ENCODE peak calls at places on chromosomes 13 and 19, in nine cellular contexts. One of them, this sample, is unnamed.

GRCh38 chr19:48121909-48122371 is 11.3 kb upstream of the PLA2G4C start:
- DNase-seq in H1: no peak
- DNase-seq in transverse colon: no peak
- DNase-seq in hepatocyte: no peak
- DNase-seq in OCI-LY7: no peak
- DNase-seq in CD8-positive, alpha-beta T cell: no peak
- DNase-seq in breast epithelium: peak; percentile 64
- DNase-seq in right lobe of liver: no peak
- DNase-seq in left ventricle myocardium inferior: no peak
- DNase-seq in this sample: peak; percentile 68

GRCh38 chr13:110626510-110626909 is 11.2 kb downstream of the NAXD start:
- DNase-seq in hepatocyte: no peak
- DNase-seq in breast epithelium: no peak
- DNase-seq in CD8-positive, alpha-beta T cell: no peak
- DNase-seq in OCI-LY7: no peak
- DNase-seq in left ventricle myocardium inferior: no peak
- DNase-seq in H1: no peak
- DNase-seq in transverse colon: no peak
- DNase-seq in right lobe of liver: no peak
- DNase-seq in this sample: no peak

GRCh38 chr13:29924482-29924884 is 74.1 kb upstream of the UBL3 start:
- DNase-seq in breast epithelium: no peak
- DNase-seq in left ventricle myocardium inferior: no peak
- DNase-seq in hepatocyte: peak; percentile 36
- DNase-seq in CD8-positive, alpha-beta T cell: no peak
- DNase-seq in OCI-LY7: no peak
- DNase-seq in transverse colon: no peak
- DNase-seq in H1: no peak
- DNase-seq in right lobe of liver: no peak
- DNase-seq in this sample: peak; percentile 81

GRCh38 chr13:49292742-49293498 is 45.2 kb downstream of the CDADC1 start:
- DNase-seq in breast epithelium: no peak
- DNase-seq in left ventricle myocardium inferior: no peak
- DNase-seq in hepatocyte: peak; percentile 74
- DNase-seq in OCI-LY7: no peak
- DNase-seq in transverse colon: no peak
- DNase-seq in right lobe of liver: peak; percentile 61
- DNase-seq in H1: no peak
- DNase-seq in CD8-positive, alpha-beta T cell: no peak
- DNase-seq in this sample: peak; percentile 96

GRCh38 chr13:100537951-100538462 is 50.6 kb downstream of the GGACT start:
- DNase-seq in transverse colon: no peak
- DNase-seq in right lobe of liver: peak; percentile 33
- DNase-seq in left ventricle myocardium inferior: no peak
- DNase-seq in H1: no peak
- DNase-seq in CD8-positive, alpha-beta T cell: no peak
- DNase-seq in OCI-LY7: no peak
- DNase-seq in hepatocyte: no peak
- DNase-seq in breast epithelium: no peak
- DNase-seq in this sample: no peak

GRCh38 chr13:50991624-50992610 is 82.3 kb downstream of the RNASEH2B start:
- DNase-seq in transverse colon: no peak
- DNase-seq in hepatocyte: no peak
- DNase-seq in breast epithelium: no peak
- DNase-seq in OCI-LY7: no peak
- DNase-seq in CD8-positive, alpha-beta T cell: no peak
- DNase-seq in H1: no peak
- DNase-seq in right lobe of liver: no peak
- DNase-seq in left ventricle myocardium inferior: no peak
- DNase-seq in this sample: no peak

GRCh38 chr19:52991484-52991883 is 22.2 kb upstream of the ERVV-1 start:
- DNase-seq in right lobe of liver: no peak
- DNase-seq in hepatocyte: no peak
- DNase-seq in breast epithelium: no peak
- DNase-seq in OCI-LY7: no peak
- DNase-seq in left ventricle myocardium inferior: no peak
- DNase-seq in H1: no peak
- DNase-seq in CD8-positive, alpha-beta T cell: no peak
- DNase-seq in transverse colon: no peak
- DNase-seq in this sample: no peak

GRCh38 chr19:8194528-8195275 is 14.5 kb upstream of the CERS4 start:
- DNase-seq in OCI-LY7: peak; percentile 84
- DNase-seq in right lobe of liver: no peak
- DNase-seq in left ventricle myocardium inferior: no peak
- DNase-seq in CD8-positive, alpha-beta T cell: peak; percentile 41
- DNase-seq in breast epithelium: no peak
- DNase-seq in H1: no peak
- DNase-seq in transverse colon: peak; percentile 50
- DNase-seq in hepatocyte: no peak
- DNase-seq in this sample: no peak

GRCh38 chr19:15621801-15622200 is 6.8 kb downstream of the CYP4F8 start:
- DNase-seq in left ventricle myocardium inferior: no peak
- DNase-seq in H1: no peak
- DNase-seq in right lobe of liver: no peak
- DNase-seq in hepatocyte: no peak
- DNase-seq in OCI-LY7: no peak
- DNase-seq in CD8-positive, alpha-beta T cell: no peak
- DNase-seq in transverse colon: no peak
- DNase-seq in breast epithelium: no peak
- DNase-seq in this sample: no peak

GRCh38 chr13:105972306-105972721 is 563.1 kb downstream of the EFNB2 start:
- DNase-seq in H1: no peak
- DNase-seq in CD8-positive, alpha-beta T cell: no peak
- DNase-seq in right lobe of liver: no peak
- DNase-seq in breast epithelium: no peak
- DNase-seq in transverse colon: peak; percentile 35
- DNase-seq in hepatocyte: peak; percentile 34
- DNase-seq in left ventricle myocardium inferior: no peak
- DNase-seq in OCI-LY7: no peak
- DNase-seq in this sample: no peak

GRCh38 chr13:31670831-31671617 is 68.3 kb upstream of the RXFP2 start:
- DNase-seq in left ventricle myocardium inferior: no peak
- DNase-seq in transverse colon: no peak
- DNase-seq in CD8-positive, alpha-beta T cell: no peak
- DNase-seq in breast epithelium: no peak
- DNase-seq in hepatocyte: no peak
- DNase-seq in OCI-LY7: no peak
- DNase-seq in H1: no peak
- DNase-seq in right lobe of liver: no peak
- DNase-seq in this sample: no peak

GRCh38 chr19:51681286-51681956 is 11.7 kb upstream of the SPACA6 start:
- DNase-seq in right lobe of liver: no peak
- DNase-seq in breast epithelium: no peak
- DNase-seq in CD8-positive, alpha-beta T cell: no peak
- DNase-seq in OCI-LY7: no peak
- DNase-seq in left ventricle myocardium inferior: no peak
- DNase-seq in H1: no peak
- DNase-seq in hepatocyte: no peak
- DNase-seq in transverse colon: no peak
- DNase-seq in this sample: no peak

GRCh38 chr13:71611292-71611691 is 255.7 kb downstream of the DACH1 start:
- DNase-seq in OCI-LY7: no peak
- DNase-seq in hepatocyte: no peak
- DNase-seq in left ventricle myocardium inferior: no peak
- DNase-seq in breast epithelium: no peak
- DNase-seq in transverse colon: no peak
- DNase-seq in right lobe of liver: no peak
- DNase-seq in H1: no peak
- DNase-seq in CD8-positive, alpha-beta T cell: no peak
- DNase-seq in this sample: no peak

GRCh38 chr19:10421981-10422461 is 1.7 kb downstream of the PDE4A start:
- DNase-seq in transverse colon: no peak
- DNase-seq in left ventricle myocardium inferior: no peak
- DNase-seq in right lobe of liver: no peak
- DNase-seq in breast epithelium: no peak
- DNase-seq in OCI-LY7: peak; percentile 62
- DNase-seq in CD8-positive, alpha-beta T cell: no peak
- DNase-seq in H1: no peak
- DNase-seq in hepatocyte: peak; percentile 2
- DNase-seq in this sample: no peak

DNA sequence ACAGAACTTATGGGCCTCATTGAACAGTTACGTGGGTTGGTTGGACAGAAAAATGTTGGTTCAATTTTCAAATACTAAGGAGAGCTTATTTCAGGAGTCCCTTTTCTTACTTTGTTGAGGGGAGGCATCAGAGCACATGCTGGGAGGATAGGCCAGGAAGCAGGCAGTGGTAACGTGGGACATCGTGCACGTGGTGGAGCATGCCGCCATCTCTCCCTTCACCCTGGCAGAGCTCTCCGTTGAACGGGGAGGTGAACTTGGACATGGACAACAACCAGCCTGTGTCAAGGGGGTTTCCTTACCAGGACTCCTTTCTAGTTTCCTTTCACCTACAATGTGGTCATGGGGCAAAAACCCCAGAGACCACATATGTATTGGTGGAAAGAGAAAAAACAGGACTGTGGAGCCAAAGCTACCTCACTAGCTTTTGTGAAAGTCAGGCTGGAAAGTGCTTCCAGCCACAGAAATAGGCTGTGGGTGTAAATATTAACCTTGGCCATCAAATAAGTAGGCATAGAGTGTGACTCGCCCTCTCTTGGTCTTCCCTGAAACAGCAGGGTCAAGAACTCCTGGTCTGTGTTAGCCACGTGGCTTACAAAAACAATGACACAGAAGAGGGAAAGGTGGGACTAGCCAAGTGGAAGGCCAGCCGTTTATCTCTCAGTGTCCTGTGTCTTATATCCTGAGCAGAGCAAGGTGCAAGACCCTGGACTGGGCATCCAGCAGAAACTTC is 14.4 kb downstream of the MICOS13 start:
- DNase-seq in left ventricle myocardium inferior: no peak
- DNase-seq in breast epithelium: no peak
- DNase-seq in OCI-LY7: no peak
- DNase-seq in hepatocyte: no peak
- DNase-seq in right lobe of liver: no peak
- DNase-seq in transverse colon: no peak
- DNase-seq in H1: no peak
- DNase-seq in CD8-positive, alpha-beta T cell: no peak
- DNase-seq in this sample: no peak
- TF ChIP-seq CTCF in left ventricle myocardium inferior: no peak
- TF ChIP-seq CTCF in breast epithelium: no peak
- TF ChIP-seq CTCF in OCI-LY7: peak; percentile 35
- TF ChIP-seq CTCF in hepatocyte: peak; percentile 5
- TF ChIP-seq CTCF in right lobe of liver: peak; percentile 51
- TF ChIP-seq CTCF in transverse colon: no peak
- TF ChIP-seq CTCF in H1: no peak
- TF ChIP-seq CTCF in CD8-positive, alpha-beta T cell: no peak
- TF ChIP-seq CTCF in this sample: no peak

GRCh38 chr13:102132896-102133295 is 269.0 kb downstream of the FGF14 start:
- DNase-seq in CD8-positive, alpha-beta T cell: no peak
- DNase-seq in H1: no peak
- DNase-seq in breast epithelium: no peak
- DNase-seq in transverse colon: no peak
- DNase-seq in OCI-LY7: no peak
- DNase-seq in left ventricle myocardium inferior: no peak
- DNase-seq in hepatocyte: no peak
- DNase-seq in right lobe of liver: no peak
- DNase-seq in this sample: no peak
- H3K9me3 ChIP-seq in CD8-positive, alpha-beta T cell: no peaks in the 10 kb centered on the region
- H3K9me3 ChIP-seq in H1: no peaks in the 10 kb centered on the region
- H3K9me3 ChIP-seq in breast epithelium: no peaks in the 10 kb centered on the region
- H3K9me3 ChIP-seq in transverse colon: no peaks in the 10 kb centered on the region
- H3K9me3 ChIP-seq in OCI-LY7: no peaks in the 10 kb centered on the region
- H3K9me3 ChIP-seq in left ventricle myocardium inferior: no peaks in the 10 kb centered on the region
- H3K9me3 ChIP-seq in hepatocyte: no peaks in the 10 kb centered on the region
- H3K9me3 ChIP-seq in right lobe of liver: no peaks in the 10 kb centered on the region
- H3K9me3 ChIP-seq in this sample: no peaks in the 10 kb centered on the region

GRCh38 chr19:35247526-35248309 is 1.1 kb upstream of the LSR start:
- DNase-seq in transverse colon: peak; percentile 94
- DNase-seq in right lobe of liver: peak; percentile 94
- DNase-seq in OCI-LY7: peak; percentile 92
- DNase-seq in breast epithelium: peak; percentile 82
- DNase-seq in hepatocyte: peak; percentile 94
- DNase-seq in H1: peak; percentile 92
- DNase-seq in left ventricle myocardium inferior: no peak
- DNase-seq in CD8-positive, alpha-beta T cell: peak; percentile 67
- DNase-seq in this sample: peak; percentile 96
- TF ChIP-seq CTCF in transverse colon: peak; percentile 65
- TF ChIP-seq CTCF in right lobe of liver: peak; percentile 67
- TF ChIP-seq CTCF in OCI-LY7: peak; percentile 71
- TF ChIP-seq CTCF in breast epithelium: peak; percentile 50
- TF ChIP-seq CTCF in hepatocyte: peak; percentile 39
- TF ChIP-seq CTCF in H1: peak; percentile 81
- TF ChIP-seq CTCF in left ventricle myocardium inferior: peak; percentile 47
- TF ChIP-seq CTCF in CD8-positive, alpha-beta T cell: peak; percentile 43
- TF ChIP-seq CTCF in this sample: peak; percentile 79

GRCh38 chr13:111645198-111645597 is 324.8 kb downstream of the TEX29 start:
- DNase-seq in H1: no peak
- DNase-seq in transverse colon: no peak
- DNase-seq in left ventricle myocardium inferior: no peak
- DNase-seq in right lobe of liver: no peak
- DNase-seq in hepatocyte: no peak
- DNase-seq in CD8-positive, alpha-beta T cell: no peak
- DNase-seq in breast epithelium: no peak
- DNase-seq in OCI-LY7: no peak
- DNase-seq in this sample: no peak

GRCh38 chr13:111640476-111640875 is 320.0 kb downstream of the TEX29 start:
- DNase-seq in H1: no peak
- DNase-seq in OCI-LY7: no peak
- DNase-seq in CD8-positive, alpha-beta T cell: no peak
- DNase-seq in left ventricle myocardium inferior: no peak
- DNase-seq in right lobe of liver: peak; percentile 28
- DNase-seq in transverse colon: no peak
- DNase-seq in breast epithelium: no peak
- DNase-seq in hepatocyte: no peak
- DNase-seq in this sample: no peak

GRCh38 chr13:111639994-111640393 is 319.6 kb downstream of the TEX29 start:
- DNase-seq in left ventricle myocardium inferior: no peak
- DNase-seq in hepatocyte: no peak
- DNase-seq in breast epithelium: no peak
- DNase-seq in OCI-LY7: no peak
- DNase-seq in transverse colon: no peak
- DNase-seq in right lobe of liver: peak; percentile 17
- DNase-seq in H1: no peak
- DNase-seq in CD8-positive, alpha-beta T cell: no peak
- DNase-seq in this sample: no peak

GRCh38 chr13:111644750-111645149 is 324.3 kb downstream of the TEX29 start:
- DNase-seq in H1: no peak
- DNase-seq in right lobe of liver: no peak
- DNase-seq in CD8-positive, alpha-beta T cell: no peak
- DNase-seq in left ventricle myocardium inferior: no peak
- DNase-seq in transverse colon: no peak
- DNase-seq in OCI-LY7: no peak
- DNase-seq in breast epithelium: no peak
- DNase-seq in hepatocyte: no peak
- DNase-seq in this sample: no peak

DNA sequence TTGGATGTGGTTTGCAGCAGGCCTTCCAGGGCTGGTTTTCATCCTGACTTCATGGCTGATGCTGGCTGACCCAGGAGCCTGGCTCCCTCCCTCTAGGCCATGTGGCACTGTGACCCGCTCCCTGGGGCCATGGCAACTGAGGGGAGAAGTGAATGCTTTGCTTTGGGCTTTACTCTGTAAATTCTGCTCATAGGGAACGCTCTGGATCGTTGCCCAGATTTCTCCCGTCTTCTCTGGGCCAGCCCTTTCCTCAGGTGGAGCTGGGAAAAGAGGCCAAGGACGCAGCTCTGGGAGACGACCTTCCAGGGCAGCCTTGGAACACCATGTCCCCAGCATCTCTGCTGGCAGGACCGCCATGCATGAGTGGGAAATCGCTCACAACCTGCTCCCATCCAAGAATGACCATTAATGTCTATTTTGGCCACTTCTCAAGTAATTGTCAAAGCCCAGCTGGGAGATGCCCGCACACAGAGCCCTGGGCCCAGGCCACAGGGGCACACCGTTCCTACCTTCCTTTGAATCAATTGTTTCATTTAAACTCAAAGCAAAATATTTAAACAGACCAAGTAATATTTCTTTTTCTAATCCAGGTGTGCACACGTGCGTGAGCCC is 321.8 kb downstream of the TEX29 start:
- DNase-seq in right lobe of liver: peak; percentile 27
- DNase-seq in H1: no peak
- DNase-seq in left ventricle myocardium inferior: no peak
- DNase-seq in breast epithelium: no peak
- DNase-seq in OCI-LY7: no peak
- DNase-seq in CD8-positive, alpha-beta T cell: no peak
- DNase-seq in transverse colon: no peak
- DNase-seq in hepatocyte: no peak
- DNase-seq in this sample: no peak
- H3K9me3 ChIP-seq in right lobe of liver: no peaks in the 10 kb centered on the region
- H3K9me3 ChIP-seq in H1: no peaks in the 10 kb centered on the region
- H3K9me3 ChIP-seq in left ventricle myocardium inferior: no peaks in the 10 kb centered on the region
- H3K9me3 ChIP-seq in breast epithelium: no peaks in the 10 kb centered on the region
- H3K9me3 ChIP-seq in OCI-LY7: no peaks in the 10 kb centered on the region
- H3K9me3 ChIP-seq in CD8-positive, alpha-beta T cell: no peaks in the 10 kb centered on the region
- H3K9me3 ChIP-seq in transverse colon: no peaks in the 10 kb centered on the region
- H3K9me3 ChIP-seq in hepatocyte: no peaks in the 10 kb centered on the region
- H3K9me3 ChIP-seq in this sample: no peaks in the 10 kb centered on the region

This sample was measured in thyroid gland.